ENCODE peak calls at places on chromosome 17, in eight cellular contexts. One of them, this sample, is unnamed.

GRCh38 chr17:49016775-49017463 is 19.7 kb downstream of the IGF2BP1 start:
- DNase-seq in astrocyte of the spinal cord: peak; percentile 83
- DNase-seq in RWPE1: peak; percentile 94
- DNase-seq in stimulated activated naive CD8-positive, alpha-beta T cell treated with anti-CD3 and anti-CD28 coated beads, Interleukin-15, Interleukin-2, amounts not matched to agents 100 U/mL and 50 U/mL, for 24 hours: no peak
- DNase-seq in activated CD4-positive, CD25-positive, alpha-beta regulatory T cell: no peak
- DNase-seq in left lobe of liver: no peak
- DNase-seq in T follicular helper cell: no peak
- DNase-seq in AG10803: peak; percentile 82
- DNase-seq in this sample: no peak

GRCh38 chr17:8087942-8088230 is 370 bp upstream of the ALOX12B start:
- DNase-seq in astrocyte of the spinal cord: no peak
- DNase-seq in RWPE1: no peak
- DNase-seq in stimulated activated naive CD8-positive, alpha-beta T cell treated with anti-CD3 and anti-CD28 coated beads, Interleukin-15, Interleukin-2, amounts not matched to agents 100 U/mL and 50 U/mL, for 24 hours: no peak
- DNase-seq in activated CD4-positive, CD25-positive, alpha-beta regulatory T cell: no peak
- DNase-seq in left lobe of liver: no peak
- DNase-seq in T follicular helper cell: no peak
- DNase-seq in AG10803: no peak
- DNase-seq in this sample: no peak

GRCh38 chr17:56929362-56929969 is 15.6 kb upstream of the TRIM25 start:
- DNase-seq in astrocyte of the spinal cord: peak; percentile 42
- DNase-seq in RWPE1: no peak
- DNase-seq in stimulated activated naive CD8-positive, alpha-beta T cell treated with anti-CD3 and anti-CD28 coated beads, Interleukin-15, Interleukin-2, amounts not matched to agents 100 U/mL and 50 U/mL, for 24 hours: no peak
- DNase-seq in activated CD4-positive, CD25-positive, alpha-beta regulatory T cell: no peak
- DNase-seq in left lobe of liver: no peak
- DNase-seq in T follicular helper cell: no peak
- DNase-seq in AG10803: no peak
- DNase-seq in this sample: no peak

GRCh38 chr17:83037084-83037950 is 42.1 kb upstream of the METRNL start:
- DNase-seq in astrocyte of the spinal cord: no peak
- DNase-seq in RWPE1: no peak
- DNase-seq in stimulated activated naive CD8-positive, alpha-beta T cell treated with anti-CD3 and anti-CD28 coated beads, Interleukin-15, Interleukin-2, amounts not matched to agents 100 U/mL and 50 U/mL, for 24 hours: no peak
- DNase-seq in activated CD4-positive, CD25-positive, alpha-beta regulatory T cell: no peak
- DNase-seq in left lobe of liver: peak; percentile 28
- DNase-seq in T follicular helper cell: no peak
- DNase-seq in AG10803: no peak
- DNase-seq in this sample: no peak

GRCh38 chr17:19371259-19372003 is 6.9 kb upstream of the MAPK7 start:
- DNase-seq in astrocyte of the spinal cord: no peak
- DNase-seq in RWPE1: no peak
- DNase-seq in stimulated activated naive CD8-positive, alpha-beta T cell treated with anti-CD3 and anti-CD28 coated beads, Interleukin-15, Interleukin-2, amounts not matched to agents 100 U/mL and 50 U/mL, for 24 hours: no peak
- DNase-seq in activated CD4-positive, CD25-positive, alpha-beta regulatory T cell: no peak
- DNase-seq in left lobe of liver: peak; percentile 16
- DNase-seq in T follicular helper cell: no peak
- DNase-seq in AG10803: no peak
- DNase-seq in this sample: no peak

GRCh38 chr17:81132770-81133723 is 32.3 kb upstream of the PVALEF start:
- DNase-seq in astrocyte of the spinal cord: no peak
- DNase-seq in RWPE1: no peak
- DNase-seq in stimulated activated naive CD8-positive, alpha-beta T cell treated with anti-CD3 and anti-CD28 coated beads, Interleukin-15, Interleukin-2, amounts not matched to agents 100 U/mL and 50 U/mL, for 24 hours: no peak
- DNase-seq in activated CD4-positive, CD25-positive, alpha-beta regulatory T cell: no peak
- DNase-seq in left lobe of liver: no peak
- DNase-seq in T follicular helper cell: no peak
- DNase-seq in AG10803: no peak
- DNase-seq in this sample: no peak

GRCh38 chr17:79633154-79633553 is 22.3 kb upstream of the RBFOX3 start:
- DNase-seq in astrocyte of the spinal cord: no peak
- DNase-seq in RWPE1: no peak
- DNase-seq in stimulated activated naive CD8-positive, alpha-beta T cell treated with anti-CD3 and anti-CD28 coated beads, Interleukin-15, Interleukin-2, amounts not matched to agents 100 U/mL and 50 U/mL, for 24 hours: no peak
- DNase-seq in activated CD4-positive, CD25-positive, alpha-beta regulatory T cell: no peak
- DNase-seq in left lobe of liver: peak; percentile 38
- DNase-seq in T follicular helper cell: no peak
- DNase-seq in AG10803: no peak
- DNase-seq in this sample: no peak

GRCh38 chr17:45092932-45093430 is 31.9 kb downstream of the NMT1 start:
- DNase-seq in astrocyte of the spinal cord: peak; percentile 97
- DNase-seq in RWPE1: peak; percentile 97
- DNase-seq in stimulated activated naive CD8-positive, alpha-beta T cell treated with anti-CD3 and anti-CD28 coated beads, Interleukin-15, Interleukin-2, amounts not matched to agents 100 U/mL and 50 U/mL, for 24 hours: no peak
- DNase-seq in activated CD4-positive, CD25-positive, alpha-beta regulatory T cell: no peak
- DNase-seq in left lobe of liver: peak; percentile 73
- DNase-seq in T follicular helper cell: no peak
- DNase-seq in AG10803: peak; percentile 100
- DNase-seq in this sample: no peak

GRCh38 chr17:61574542-61575351 is 16.3 kb downstream of the NACA2 start:
- DNase-seq in astrocyte of the spinal cord: peak; percentile 38
- DNase-seq in RWPE1: peak; percentile 51
- DNase-seq in stimulated activated naive CD8-positive, alpha-beta T cell treated with anti-CD3 and anti-CD28 coated beads, Interleukin-15, Interleukin-2, amounts not matched to agents 100 U/mL and 50 U/mL, for 24 hours: no peak
- DNase-seq in activated CD4-positive, CD25-positive, alpha-beta regulatory T cell: no peak
- DNase-seq in left lobe of liver: no peak
- DNase-seq in T follicular helper cell: no peak
- DNase-seq in AG10803: peak; percentile 47
- DNase-seq in this sample: no peak

GRCh38 chr17:44354582-44355309 is 8.9 kb downstream of the FAM171A2 start:
- DNase-seq in astrocyte of the spinal cord: no peak
- DNase-seq in RWPE1: no peak
- DNase-seq in stimulated activated naive CD8-positive, alpha-beta T cell treated with anti-CD3 and anti-CD28 coated beads, Interleukin-15, Interleukin-2, amounts not matched to agents 100 U/mL and 50 U/mL, for 24 hours: peak; percentile 79
- DNase-seq in activated CD4-positive, CD25-positive, alpha-beta regulatory T cell: peak; percentile 52
- DNase-seq in left lobe of liver: no peak
- DNase-seq in T follicular helper cell: peak; percentile 44
- DNase-seq in AG10803: no peak
- DNase-seq in this sample: peak; percentile 24

GRCh38 chr17:62778990-62779681 is 29.0 kb downstream of the MARCHF10 start:
- DNase-seq in astrocyte of the spinal cord: peak; percentile 96
- DNase-seq in RWPE1: peak; percentile 92
- DNase-seq in stimulated activated naive CD8-positive, alpha-beta T cell treated with anti-CD3 and anti-CD28 coated beads, Interleukin-15, Interleukin-2, amounts not matched to agents 100 U/mL and 50 U/mL, for 24 hours: no peak
- DNase-seq in activated CD4-positive, CD25-positive, alpha-beta regulatory T cell: no peak
- DNase-seq in left lobe of liver: no peak
- DNase-seq in T follicular helper cell: no peak
- DNase-seq in AG10803: peak; percentile 96
- DNase-seq in this sample: no peak

GRCh38 chr17:75487351-75488070 is 27.8 kb downstream of the CASKIN2 start:
- DNase-seq in astrocyte of the spinal cord: no peak
- DNase-seq in RWPE1: no peak
- DNase-seq in stimulated activated naive CD8-positive, alpha-beta T cell treated with anti-CD3 and anti-CD28 coated beads, Interleukin-15, Interleukin-2, amounts not matched to agents 100 U/mL and 50 U/mL, for 24 hours: peak; percentile 59
- DNase-seq in activated CD4-positive, CD25-positive, alpha-beta regulatory T cell: peak; percentile 22
- DNase-seq in left lobe of liver: no peak
- DNase-seq in T follicular helper cell: no peak
- DNase-seq in AG10803: no peak
- DNase-seq in this sample: peak; percentile 33

GRCh38 chr17:39360537-39360936 is 40.9 kb downstream of the FBXL20 start:
- DNase-seq in astrocyte of the spinal cord: no peak
- DNase-seq in RWPE1: no peak
- DNase-seq in stimulated activated naive CD8-positive, alpha-beta T cell treated with anti-CD3 and anti-CD28 coated beads, Interleukin-15, Interleukin-2, amounts not matched to agents 100 U/mL and 50 U/mL, for 24 hours: no peak
- DNase-seq in activated CD4-positive, CD25-positive, alpha-beta regulatory T cell: no peak
- DNase-seq in left lobe of liver: peak; percentile 63
- DNase-seq in T follicular helper cell: no peak
- DNase-seq in AG10803: no peak
- DNase-seq in this sample: no peak

This sample was measured in central memory CD8-positive, alpha-beta T cell.